ENCODE peak calls at places on chromosomes 4 and X, in four cellular contexts. W, P, U and V are unnamed samples.
A peak's percentile ranks its signal among the peaks of the same experiment; 100 is the strongest.

GRCh38 chr4:80484707-80485106 is 149.2 kb downstream of the CFAP299 start:
- DNase-seq in W (no peak), P (no peak), U (no peak), V (no peak)

GRCh38 chr4:53535567-53535966 is 55.7 kb downstream of the LNX1 start:
- DNase-seq in W (no peak), P (no peak), U (no peak), V (no peak)

GRCh38 chr4:107655289-107655688 is 64.7 kb downstream of the PAPSS1 start:
- DNase-seq in W (no peak), P (no peak), U (no peak), V (no peak)

GRCh38 chr4:5979981-5980380 is 38.2 kb downstream of the C4orf50 start:
- DNase-seq in W (no peak), P (no peak), U (peak; percentile 80), V (peak; percentile 83)

GRCh38 chrX:107672955-107673378 is 44.7 kb downstream of the PRPS1 start:
- DNase-seq in W (no peak), P (peak; percentile 28), U (peak; percentile 67), V (peak; percentile 71)

GRCh38 chr4:147578057-147578476 is 39.1 kb upstream of the TMEM184C start:
- DNase-seq in W (no peak), P (peak; percentile 3), U (peak; percentile 11), V (no peak)

GRCh38 chr4:79865253-79865652 is 207.8 kb downstream of the ANTXR2 start:
- DNase-seq in W (no peak), P (no peak), U (no peak), V (no peak)

GRCh38 chr4:89000844-89001360 is 56.1 kb downstream of the FAM13A start:
- DNase-seq in W (no peak), P (peak; percentile 44), U (peak; percentile 53), V (peak; percentile 9)

GRCh38 chrX:41100200-41100599 is 15.0 kb downstream of the USP9X start:
- DNase-seq in W (no peak), P (no peak), U (no peak), V (peak; percentile 59)

GRCh38 chr4:155578219-155578618 is 88.4 kb upstream of the GUCY1A1 start:
- DNase-seq in W (no peak), P (no peak), U (no peak), V (no peak)

GRCh38 chr4:36224969-36225903 is 19.1 kb downstream of the ARAP2 start:
- DNase-seq in W (no peak), P (peak; percentile 28), U (no peak), V (no peak)
- TF ChIP-seq JUND in W (no peak), P (no peak), U (no peak), V (no peak)

DNA sequence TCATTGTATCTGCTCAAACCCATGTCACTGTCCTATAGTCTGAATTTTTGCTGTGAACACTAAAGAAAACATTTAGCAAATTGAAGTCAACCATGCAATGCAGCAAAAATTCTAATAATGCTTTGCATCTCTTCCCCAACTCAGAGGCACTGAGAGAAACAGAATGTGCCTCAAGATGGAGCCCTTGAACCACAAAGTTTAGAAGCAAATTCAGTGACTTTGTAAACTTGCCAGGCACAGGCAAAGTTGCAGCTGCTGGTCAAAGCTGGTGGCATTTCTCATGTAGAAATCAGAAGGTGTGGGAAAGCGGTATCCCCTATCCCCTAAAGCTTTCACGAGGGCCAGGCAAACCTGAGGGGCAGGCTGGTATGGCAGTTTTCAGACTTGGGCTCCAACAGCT is 121.7 kb upstream of the DIPK2B start:
- DNase-seq in W (no peak), P (peak; percentile 37), U (no peak), V (no peak)
- TF ChIP-seq JUND in W (no peak), P (no peak), U (peak; percentile 16), V (no peak)

GRCh38 chr4:112270051-112270450 is 15.7 kb downstream of the TIFA start:
- DNase-seq in W (no peak), P (no peak), U (no peak), V (no peak)
- TF ChIP-seq JUND in W (no peak), P (no peak), U (no peak), V (no peak)

DNA sequence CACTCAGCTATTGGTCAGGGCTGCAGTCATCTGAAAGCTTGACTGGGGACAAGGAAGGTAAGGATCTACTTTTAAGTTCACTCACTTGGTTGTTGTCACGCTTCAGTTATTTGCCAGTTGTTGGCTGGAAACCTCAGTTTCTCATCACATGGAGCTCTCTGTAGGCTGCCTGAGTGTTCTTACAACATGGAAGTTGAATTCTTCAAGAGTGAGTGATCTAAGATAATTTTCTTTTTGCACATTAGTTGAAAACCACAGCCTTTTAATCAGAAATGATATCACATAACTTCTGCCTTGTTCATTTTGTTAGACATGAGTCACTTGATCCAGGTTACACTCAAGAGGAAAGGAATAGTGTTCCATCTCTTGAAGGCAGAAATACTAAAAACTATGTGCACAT is 552.7 kb downstream of the RAPGEF2 start:
- DNase-seq in W (no peak), P (no peak), U (no peak), V (no peak)
- TF ChIP-seq JUND in W (no peak), P (no peak), U (no peak), V (no peak)

GRCh38 chr4:132063829-132064228 is 1085.3 kb upstream of the PCDH10 start:
- DNase-seq in W (no peak), P (no peak), U (peak; percentile 5), V (no peak)
- TF ChIP-seq JUND in W (no peak), P (no peak), U (no peak), V (no peak)

DNA sequence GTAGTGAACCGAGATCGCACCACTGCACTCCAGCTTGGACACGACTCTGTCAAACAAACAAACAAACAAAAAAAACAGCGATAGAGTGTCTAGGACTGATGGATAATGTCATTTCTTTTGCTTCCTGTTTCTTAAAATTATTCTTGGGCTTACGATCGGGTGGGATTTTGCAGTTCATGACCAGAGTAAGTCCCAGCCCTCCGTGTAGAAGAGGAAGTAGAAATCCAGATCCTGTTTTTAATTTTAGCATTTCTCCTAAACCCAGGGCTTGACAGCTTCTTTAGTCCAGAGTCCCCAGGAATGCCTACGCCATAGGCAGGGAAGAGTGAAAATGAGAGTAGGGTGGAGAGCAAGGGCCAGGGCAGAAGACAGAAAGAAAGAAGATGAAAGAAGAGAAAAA is 94.3 kb downstream of the HPRT1 start:
- DNase-seq in W (no peak), P (no peak), U (no peak), V (no peak)
- TF ChIP-seq JUND in W (no peak), P (no peak), U (no peak), V (no peak)

DNA sequence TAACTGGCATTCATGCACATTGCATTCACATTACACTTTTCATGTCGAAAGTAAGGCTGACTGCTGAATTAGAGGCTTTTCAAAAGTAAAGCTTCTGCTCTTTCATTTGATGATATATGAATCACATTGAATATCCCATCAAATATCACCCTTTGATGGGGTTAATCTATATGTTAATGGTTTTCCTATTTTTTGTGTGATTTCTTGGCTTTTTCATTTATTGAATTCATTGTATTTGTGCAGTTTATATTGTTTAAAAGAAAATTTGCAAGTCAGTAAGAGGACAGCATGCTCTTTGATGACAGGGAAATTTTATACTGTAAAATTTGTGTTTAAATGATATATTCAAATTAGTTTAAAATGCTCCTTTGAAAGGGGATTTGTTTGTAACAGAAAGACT is 344.1 kb downstream of the PCDH10 start:
- DNase-seq in W (no peak), P (no peak), U (no peak), V (no peak)
- TF ChIP-seq JUND in W (no peak), P (no peak), U (no peak), V (no peak)